ENCODE peak calls at places on chromosomes 2 and 18, in five cellular contexts. H is AG04449, T is HCT116, S is fibroblast of mammary gland, X is IMR-90. E is an unnamed sample.

GRCh38 chr2:240254337-240255164 is 114.1 kb upstream of the OTOS start:
- DNase-seq in T (no peak), S (no peak), X (no peak), H (no peak), E (no peak)

GRCh38 chr2:8352300-8352699 is 329.6 kb upstream of the ID2 start:
- DNase-seq in T (no peak), H (no peak), X (peak; percentile 12), S (peak; percentile 27), E (no peak)

GRCh38 chr2:202337706-202338346 is 38.3 kb upstream of the BMPR2 start:
- DNase-seq in T (no peak), H (no peak), S (no peak), X (no peak), E (no peak)

GRCh38 chr2:62197017-62197586 is 1.2 kb downstream of the B3GNT2 start:
- DNase-seq in T (no peak), H (no peak), X (no peak), S (no peak), E (peak; percentile 15)

GRCh38 chr2:240703417-240704341 is 12.0 kb downstream of the AQP12A start:
- DNase-seq in T (no peak), H (no peak), S (no peak), X (no peak), E (no peak)

GRCh38 chr2:10343191-10343590 is 40.5 kb downstream of the HPCAL1 start:
- DNase-seq in S (no peak), H (no peak), X (no peak), T (no peak), E (no peak)

GRCh38 chr2:99651930-99652670 is 162.3 kb upstream of the REV1 start:
- DNase-seq in S (no peak), X (peak; percentile 75), T (no peak), H (no peak), E (no peak)

GRCh38 chr18:37302519-37302918 is 263.1 kb downstream of the CELF4 start:
- DNase-seq in X (no peak), S (no peak), T (no peak), H (no peak), E (no peak)

GRCh38 chr18:64982414-64983096 is 768.3 kb upstream of the CDH7 start:
- DNase-seq in X (no peak), T (no peak), S (no peak), H (no peak), E (no peak)

GRCh38 chr2:165467921-165468320 is 1.6 kb upstream of the CSRNP3 start:
- DNase-seq in X (no peak), S (no peak), T (no peak), H (no peak), E (no peak)

GRCh38 chr2:201680743-201681142 is 17.7 kb downstream of the MPP4 start:
- DNase-seq in S (peak; percentile 21), T (peak; percentile 60), H (no peak), X (no peak), E (peak; percentile 12)

GRCh38 chr2:48175656-48176055 is 269.4 kb upstream of the FBXO11 start:
- DNase-seq in T (no peak), X (no peak), S (no peak), H (no peak), E (no peak)

DNA sequence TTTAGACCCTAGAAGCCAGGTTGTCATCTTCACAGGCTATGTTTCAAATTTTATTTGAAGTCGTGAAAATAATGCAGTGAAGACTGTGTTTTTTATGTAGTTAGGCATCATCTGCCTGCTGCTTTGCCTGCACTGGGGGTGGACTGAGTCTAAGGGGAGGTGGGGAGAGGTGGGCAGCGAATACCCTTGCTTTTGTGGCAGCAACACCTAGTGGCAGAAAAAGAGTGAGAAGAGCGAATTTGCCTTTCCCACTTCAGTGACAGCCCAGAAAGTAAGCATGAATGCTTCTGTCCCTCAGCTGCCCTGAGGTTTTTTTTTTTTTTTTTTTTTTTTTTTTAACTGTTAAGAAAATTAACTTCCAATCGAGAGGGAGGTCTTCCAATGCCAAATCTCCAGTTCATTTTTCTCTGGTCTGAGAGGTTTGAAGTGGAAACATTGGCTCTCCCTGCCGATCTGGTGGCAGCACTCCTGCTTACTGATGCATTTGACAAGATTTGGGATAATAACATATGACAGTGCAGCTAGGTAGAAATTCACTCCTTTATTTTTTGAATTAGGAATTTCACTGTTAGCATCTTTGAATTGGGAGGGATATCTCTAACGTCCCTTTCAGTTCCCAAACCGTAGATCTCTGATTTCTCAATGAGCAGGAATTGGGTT is 60.3 kb upstream of the LYPD6B start:
- DNase-seq in S (no peak), X (no peak), H (no peak), T (no peak), E (no peak)
- TF ChIP-seq CTCF in S (no peak), X (no peak), H (no peak), T (no peak), E (no peak)

GRCh38 chr2:238785528-238785860 is 62.4 kb upstream of the TWIST2 start:
- DNase-seq in S (no peak), H (no peak), X (no peak), T (no peak), E (no peak)
- TF ChIP-seq CTCF in S (no peak), H (no peak), X (no peak), T (no peak), E (no peak)

DNA sequence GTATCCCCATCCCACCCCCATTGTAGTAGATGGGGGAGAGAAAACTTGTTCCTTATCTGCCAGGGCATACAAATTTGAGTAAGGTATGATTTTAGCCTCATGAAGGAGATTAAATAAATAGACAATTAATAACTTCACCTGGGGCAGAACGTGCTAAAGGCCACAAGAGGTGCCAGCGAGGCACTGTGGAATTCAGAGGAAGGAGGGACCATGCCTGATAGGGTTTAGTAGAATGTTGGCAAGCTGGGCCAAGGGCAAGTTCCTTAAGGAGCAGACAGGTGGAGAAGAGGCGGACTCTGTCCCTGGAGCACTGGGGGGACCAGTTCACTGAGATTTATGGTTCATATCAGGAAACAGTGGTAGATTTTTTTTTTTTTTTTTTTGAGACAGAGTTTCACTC is 22.5 kb downstream of the STAMBP start:
- DNase-seq in T (peak; percentile 33), S (no peak), H (no peak), X (no peak), E (peak; percentile 17)
- TF ChIP-seq CTCF in T (peak; percentile 21), S (peak; percentile 25), H (no peak), X (no peak), E (no peak)

DNA sequence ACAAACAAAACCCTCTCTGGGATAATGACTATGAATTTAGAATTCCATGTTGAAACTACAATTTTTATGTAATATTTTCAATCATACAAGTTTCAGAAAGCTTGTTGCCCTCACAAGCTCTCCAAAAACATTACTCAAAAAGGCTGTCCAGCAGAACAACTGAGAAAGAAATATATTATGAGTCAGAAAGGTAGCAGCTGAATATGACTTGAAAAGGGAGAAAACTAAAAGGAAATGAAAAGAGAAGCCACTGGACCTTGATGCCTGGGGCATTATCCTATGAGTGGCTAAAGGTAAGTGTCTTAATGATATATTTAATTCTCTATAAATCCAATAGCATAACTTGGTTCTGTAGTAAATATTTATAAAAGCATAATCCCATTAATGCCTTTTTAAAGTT is 61.8 kb downstream of the NXPH2 start:
- DNase-seq in X (no peak), H (no peak), S (no peak), T (no peak), E (no peak)
- TF ChIP-seq CTCF in X (no peak), H (no peak), S (no peak), T (no peak), E (no peak)

GRCh38 chr2:74401891-74402290 is 19.5 kb downstream of the C2orf81 start:
- DNase-seq in T (no peak), S (no peak), X (no peak), H (no peak), E (no peak)

GRCh38 chr2:74396149-74396548 is 16.0 kb upstream of the DCTN1 start:
- DNase-seq in X (no peak), S (no peak), T (no peak), H (no peak), E (no peak)

DNA sequence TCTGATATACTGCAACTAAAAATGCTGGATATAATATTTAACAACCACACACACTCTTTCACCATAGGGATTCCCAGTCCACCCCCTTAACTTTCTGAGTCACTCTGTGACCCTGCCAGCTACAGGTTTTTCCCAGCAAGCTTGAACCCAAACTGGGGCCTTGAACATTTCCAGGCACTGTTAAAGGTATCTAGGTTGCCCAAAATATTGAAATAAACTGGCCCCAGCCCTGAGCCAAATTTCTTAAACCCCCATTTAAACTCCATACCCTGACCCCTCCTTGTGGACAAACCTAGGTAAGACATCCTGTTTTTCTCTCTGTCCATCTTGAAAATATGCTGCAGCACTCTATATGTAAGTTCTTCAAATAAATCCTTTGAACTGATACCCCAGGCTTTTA is 19.7 kb upstream of the DCTN1 start:
- DNase-seq in X (peak; percentile 40), S (peak; percentile 51), H (no peak), T (peak; percentile 51), E (no peak)
- TF ChIP-seq CTCF in X (peak; percentile 53), S (peak; percentile 75), H (peak; percentile 8), T (peak; percentile 72), E (peak; percentile 50)

DNA sequence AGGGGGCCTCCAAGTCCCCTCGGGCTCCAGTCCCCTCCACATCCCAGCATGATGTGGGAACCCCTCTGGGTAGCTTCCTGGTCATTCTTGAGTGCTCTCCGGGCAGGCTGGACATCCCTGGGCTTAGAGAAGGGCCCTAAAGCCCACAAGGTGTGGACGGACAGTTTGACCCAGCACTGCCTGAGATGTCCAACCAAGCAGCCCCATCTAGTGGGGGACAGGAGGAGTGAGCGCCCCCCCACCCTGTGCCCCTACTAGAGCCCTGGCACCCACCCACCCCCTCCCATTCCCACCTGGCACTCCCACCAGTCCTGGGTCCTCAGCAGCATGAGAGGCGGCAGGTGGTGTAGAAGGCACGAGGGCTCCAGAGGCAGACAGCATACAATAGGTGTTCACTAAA is 45.9 kb downstream of the CYP27C1 start:
- DNase-seq in H (no peak), X (peak; percentile 56), T (no peak), S (peak; percentile 66), E (peak; percentile 40)
- TF ChIP-seq CTCF in H (peak; percentile 60), X (peak; percentile 39), T (peak; percentile 31), S (peak; percentile 45), E (peak; percentile 45)

GRCh38 chr2:241859017-241859435 is 332 bp upstream of the PDCD1 start:
- DNase-seq in H (no peak), X (no peak), T (no peak), S (no peak), E (no peak)

GRCh38 chr2:241860184-241861078 is 1.7 kb upstream of the PDCD1 start:
- DNase-seq in T (no peak), S (no peak), X (no peak), H (no peak), E (no peak)

GRCh38 chr2:241861264-241861663 is 2.6 kb upstream of the PDCD1 start:
- DNase-seq in H (no peak), T (no peak), X (no peak), S (no peak), E (no peak)

GRCh38 chr2:241858206-241859016 is at the start of gene PDCD1:
- DNase-seq in T (no peak), S (no peak), H (no peak), X (no peak), E (peak; percentile 31)

GRCh38 chr2:241859436-241860183 is 916 bp upstream of the PDCD1 start:
- DNase-seq in S (peak; percentile 32), X (peak; percentile 36), H (no peak), T (no peak), E (no peak)
- TF ChIP-seq CTCF in S (peak; percentile 10), X (peak; percentile 20), H (peak; percentile 36), T (no peak), E (peak; percentile 33)

DNA sequence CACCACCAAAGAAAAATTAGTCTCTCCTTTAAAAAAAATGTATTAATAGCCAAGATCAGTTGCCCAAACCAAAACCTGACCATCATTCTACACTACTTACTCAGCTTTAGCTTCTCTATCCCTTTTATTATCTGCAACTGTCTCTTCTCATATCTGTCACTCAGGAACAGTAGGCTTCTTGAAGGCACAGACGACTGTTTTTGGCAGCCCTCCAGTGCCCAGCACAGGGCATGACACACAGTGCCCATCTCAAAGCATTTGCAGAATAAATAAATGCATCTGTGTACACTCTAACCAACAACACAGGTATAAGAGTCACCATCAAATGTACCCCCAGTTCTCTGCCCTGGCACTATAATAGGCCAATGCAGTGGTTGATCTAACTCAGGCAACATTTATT is 117.2 kb downstream of the UXS1 start:
- DNase-seq in S (no peak), H (no peak), T (no peak), X (no peak), E (no peak)
- TF ChIP-seq CTCF in S (no peak), H (no peak), T (no peak), X (no peak), E (no peak)

E was measured in Calu3.